ENCODE peak calls at places on chromosome 4, in ten cellular contexts. One of them, this sample, is unnamed.

GRCh38 chr4:87073187-87073569 is 138.4 kb downstream of the AFF1 start:
- DNase-seq in Right ventricle myocardium superior: no peak
- DNase-seq in HT1080: no peak
- DNase-seq in H7: no peak
- DNase-seq in mucosa of descending colon: no peak
- DNase-seq in NCI-H1694 treated with DMSO at 0.1 percent for 48 hours: no peak
- DNase-seq in neural progenitor cell: no peak
- DNase-seq in hypothalamus: no peak
- DNase-seq in anterior cingulate cortex: no peak
- DNase-seq in memory B cell: no peak
- DNase-seq in this sample: no peak

GRCh38 chr4:136183513-136183912 is 1348.8 kb downstream of the PCDH18 start:
- DNase-seq in Right ventricle myocardium superior: no peak
- DNase-seq in HT1080: no peak
- DNase-seq in H7: no peak
- DNase-seq in mucosa of descending colon: no peak
- DNase-seq in NCI-H1694 treated with DMSO at 0.1 percent for 48 hours: no peak
- DNase-seq in neural progenitor cell: no peak
- DNase-seq in hypothalamus: no peak
- DNase-seq in anterior cingulate cortex: no peak
- DNase-seq in memory B cell: no peak
- DNase-seq in this sample: no peak

GRCh38 chr4:95248713-95249401 is 299.9 kb downstream of the UNC5C start:
- DNase-seq in Right ventricle myocardium superior: no peak
- DNase-seq in HT1080: peak
- DNase-seq in H7: no peak
- DNase-seq in mucosa of descending colon: no peak
- DNase-seq in NCI-H1694 treated with DMSO at 0.1 percent for 48 hours: no peak
- DNase-seq in neural progenitor cell: no peak
- DNase-seq in hypothalamus: no peak
- DNase-seq in anterior cingulate cortex: no peak
- DNase-seq in memory B cell: no peak
- DNase-seq in this sample: no peak

GRCh38 chr4:74624351-74625151 is 169.8 kb downstream of the BTC start:
- DNase-seq in Right ventricle myocardium superior: no peak
- DNase-seq in HT1080: peak
- DNase-seq in H7: no peak
- DNase-seq in mucosa of descending colon: no peak
- DNase-seq in NCI-H1694 treated with DMSO at 0.1 percent for 48 hours: no peak
- DNase-seq in neural progenitor cell: no peak
- DNase-seq in hypothalamus: no peak
- DNase-seq in anterior cingulate cortex: no peak
- DNase-seq in memory B cell: no peak
- DNase-seq in this sample: no peak

GRCh38 chr4:185304541-185304940 is 91.2 kb downstream of the LRP2BP start:
- DNase-seq in Right ventricle myocardium superior: no peak
- DNase-seq in HT1080: no peak
- DNase-seq in H7: no peak
- DNase-seq in mucosa of descending colon: no peak
- DNase-seq in NCI-H1694 treated with DMSO at 0.1 percent for 48 hours: no peak
- DNase-seq in neural progenitor cell: no peak
- DNase-seq in hypothalamus: no peak
- DNase-seq in anterior cingulate cortex: no peak
- DNase-seq in memory B cell: no peak
- DNase-seq in this sample: no peak

GRCh38 chr4:97106161-97106560 is 1037.1 kb downstream of the STPG2 start:
- DNase-seq in Right ventricle myocardium superior: no peak
- DNase-seq in HT1080: no peak
- DNase-seq in H7: no peak
- DNase-seq in mucosa of descending colon: no peak
- DNase-seq in NCI-H1694 treated with DMSO at 0.1 percent for 48 hours: no peak
- DNase-seq in neural progenitor cell: no peak
- DNase-seq in hypothalamus: no peak
- DNase-seq in anterior cingulate cortex: no peak
- DNase-seq in memory B cell: no peak
- DNase-seq in this sample: no peak

GRCh38 chr4:90845777-90846176 is 718.6 kb downstream of the CCSER1 start:
- DNase-seq in Right ventricle myocardium superior: no peak
- DNase-seq in HT1080: no peak
- DNase-seq in H7: no peak
- DNase-seq in mucosa of descending colon: no peak
- DNase-seq in NCI-H1694 treated with DMSO at 0.1 percent for 48 hours: no peak
- DNase-seq in neural progenitor cell: no peak
- DNase-seq in hypothalamus: no peak
- DNase-seq in anterior cingulate cortex: no peak
- DNase-seq in memory B cell: no peak
- DNase-seq in this sample: no peak

GRCh38 chr4:138401330-138401729 is 159.2 kb upstream of the SLC7A11 start:
- DNase-seq in Right ventricle myocardium superior: peak
- DNase-seq in HT1080: no peak
- DNase-seq in H7: no peak
- DNase-seq in mucosa of descending colon: no peak
- DNase-seq in NCI-H1694 treated with DMSO at 0.1 percent for 48 hours: no peak
- DNase-seq in neural progenitor cell: no peak
- DNase-seq in hypothalamus: no peak
- DNase-seq in anterior cingulate cortex: no peak
- DNase-seq in memory B cell: no peak
- DNase-seq in this sample: peak

GRCh38 chr4:105059337-105059736 is 87.3 kb upstream of the TET2 start:
- DNase-seq in Right ventricle myocardium superior: no peak
- DNase-seq in HT1080: peak
- DNase-seq in H7: no peak
- DNase-seq in mucosa of descending colon: no peak
- DNase-seq in NCI-H1694 treated with DMSO at 0.1 percent for 48 hours: no peak
- DNase-seq in neural progenitor cell: no peak
- DNase-seq in hypothalamus: no peak
- DNase-seq in anterior cingulate cortex: no peak
- DNase-seq in memory B cell: no peak
- DNase-seq in this sample: no peak

GRCh38 chr4:113440366-113440765 is 321.2 kb downstream of the CAMK2D start:
- DNase-seq in Right ventricle myocardium superior: no peak
- DNase-seq in HT1080: no peak
- DNase-seq in H7: no peak
- DNase-seq in mucosa of descending colon: no peak
- DNase-seq in NCI-H1694 treated with DMSO at 0.1 percent for 48 hours: no peak
- DNase-seq in neural progenitor cell: no peak
- DNase-seq in hypothalamus: no peak
- DNase-seq in anterior cingulate cortex: no peak
- DNase-seq in memory B cell: no peak
- DNase-seq in this sample: no peak

GRCh38 chr4:88937081-88937480 is 119.9 kb downstream of the FAM13A start:
- DNase-seq in Right ventricle myocardium superior: no peak
- DNase-seq in HT1080: no peak
- DNase-seq in H7: no peak
- DNase-seq in mucosa of descending colon: no peak
- DNase-seq in NCI-H1694 treated with DMSO at 0.1 percent for 48 hours: no peak
- DNase-seq in neural progenitor cell: no peak
- DNase-seq in hypothalamus: no peak
- DNase-seq in anterior cingulate cortex: no peak
- DNase-seq in memory B cell: no peak
- DNase-seq in this sample: no peak

GRCh38 chr4:102321260-102321991 is 23.9 kb downstream of the SLC39A8 start:
- DNase-seq in Right ventricle myocardium superior: no peak
- DNase-seq in HT1080: no peak
- DNase-seq in H7: no peak
- DNase-seq in mucosa of descending colon: no peak
- DNase-seq in NCI-H1694 treated with DMSO at 0.1 percent for 48 hours: no peak
- DNase-seq in neural progenitor cell: no peak
- DNase-seq in hypothalamus: no peak
- DNase-seq in anterior cingulate cortex: no peak
- DNase-seq in memory B cell: no peak
- DNase-seq in this sample: no peak

GRCh38 chr4:7892212-7893019 is 47.2 kb downstream of the AFAP1 start:
- DNase-seq in Right ventricle myocardium superior: peak
- DNase-seq in HT1080: peak
- DNase-seq in H7: no peak
- DNase-seq in mucosa of descending colon: no peak
- DNase-seq in NCI-H1694 treated with DMSO at 0.1 percent for 48 hours: peak
- DNase-seq in neural progenitor cell: peak
- DNase-seq in hypothalamus: no peak
- DNase-seq in anterior cingulate cortex: no peak
- DNase-seq in memory B cell: no peak
- DNase-seq in this sample: no peak

GRCh38 chr4:105061136-105061696 is 85.5 kb upstream of the TET2 start:
- DNase-seq in Right ventricle myocardium superior: no peak
- DNase-seq in HT1080: peak
- DNase-seq in H7: peak
- DNase-seq in mucosa of descending colon: no peak
- DNase-seq in NCI-H1694 treated with DMSO at 0.1 percent for 48 hours: no peak
- DNase-seq in neural progenitor cell: peak
- DNase-seq in hypothalamus: no peak
- DNase-seq in anterior cingulate cortex: no peak
- DNase-seq in memory B cell: no peak
- DNase-seq in this sample: no peak

GRCh38 chr4:135201081-135201480 is 999.5 kb upstream of the PABPC4L start:
- DNase-seq in Right ventricle myocardium superior: no peak
- DNase-seq in HT1080: no peak
- DNase-seq in H7: no peak
- DNase-seq in mucosa of descending colon: no peak
- DNase-seq in NCI-H1694 treated with DMSO at 0.1 percent for 48 hours: no peak
- DNase-seq in neural progenitor cell: no peak
- DNase-seq in hypothalamus: no peak
- DNase-seq in anterior cingulate cortex: no peak
- DNase-seq in memory B cell: no peak
- DNase-seq in this sample: no peak

GRCh38 chr4:41418444-41418843 is 119.5 kb upstream of the LIMCH1 start:
- DNase-seq in Right ventricle myocardium superior: peak
- DNase-seq in HT1080: peak
- DNase-seq in H7: no peak
- DNase-seq in mucosa of descending colon: no peak
- DNase-seq in NCI-H1694 treated with DMSO at 0.1 percent for 48 hours: no peak
- DNase-seq in neural progenitor cell: peak
- DNase-seq in hypothalamus: peak
- DNase-seq in anterior cingulate cortex: no peak
- DNase-seq in memory B cell: no peak
- DNase-seq in this sample: no peak

GRCh38 chr4:159269143-159269542 is 166.3 kb downstream of the RAPGEF2 start:
- DNase-seq in Right ventricle myocardium superior: no peak
- DNase-seq in HT1080: no peak
- DNase-seq in H7: no peak
- DNase-seq in mucosa of descending colon: no peak
- DNase-seq in NCI-H1694 treated with DMSO at 0.1 percent for 48 hours: no peak
- DNase-seq in neural progenitor cell: no peak
- DNase-seq in hypothalamus: peak
- DNase-seq in anterior cingulate cortex: no peak
- DNase-seq in memory B cell: no peak
- DNase-seq in this sample: no peak

GRCh38 chr4:129545599-129546278 is 449.8 kb downstream of the C4orf33 start:
- DNase-seq in Right ventricle myocardium superior: peak
- DNase-seq in HT1080: peak
- DNase-seq in H7: no peak
- DNase-seq in mucosa of descending colon: peak
- DNase-seq in NCI-H1694 treated with DMSO at 0.1 percent for 48 hours: no peak
- DNase-seq in neural progenitor cell: peak
- DNase-seq in hypothalamus: no peak
- DNase-seq in anterior cingulate cortex: no peak
- DNase-seq in memory B cell: no peak
- DNase-seq in this sample: peak

GRCh38 chr4:57064811-57065711 is 45.1 kb downstream of the IGFBP7 start:
- DNase-seq in Right ventricle myocardium superior: peak
- DNase-seq in HT1080: peak
- DNase-seq in H7: no peak
- DNase-seq in mucosa of descending colon: peak
- DNase-seq in NCI-H1694 treated with DMSO at 0.1 percent for 48 hours: no peak
- DNase-seq in neural progenitor cell: no peak
- DNase-seq in hypothalamus: no peak
- DNase-seq in anterior cingulate cortex: no peak
- DNase-seq in memory B cell: no peak
- DNase-seq in this sample: peak

GRCh38 chr4:1544861-1545275 is 138.6 kb upstream of the NKX1-1 start:
- DNase-seq in Right ventricle myocardium superior: peak
- DNase-seq in HT1080: no peak
- DNase-seq in H7: no peak
- DNase-seq in mucosa of descending colon: no peak
- DNase-seq in NCI-H1694 treated with DMSO at 0.1 percent for 48 hours: no peak
- DNase-seq in neural progenitor cell: no peak
- DNase-seq in hypothalamus: no peak
- DNase-seq in anterior cingulate cortex: no peak
- DNase-seq in memory B cell: no peak
- DNase-seq in this sample: peak

GRCh38 chr4:173498771-173499170 is 31.3 kb downstream of the HAND2 start:
- DNase-seq in Right ventricle myocardium superior: no peak
- DNase-seq in HT1080: no peak
- DNase-seq in H7: no peak
- DNase-seq in mucosa of descending colon: no peak
- DNase-seq in NCI-H1694 treated with DMSO at 0.1 percent for 48 hours: no peak
- DNase-seq in neural progenitor cell: no peak
- DNase-seq in hypothalamus: no peak
- DNase-seq in anterior cingulate cortex: no peak
- DNase-seq in memory B cell: no peak
- DNase-seq in this sample: no peak

GRCh38 chr4:81164623-81165416 is 50.2 kb downstream of the PRKG2 start:
- DNase-seq in Right ventricle myocardium superior: no peak
- DNase-seq in HT1080: peak
- DNase-seq in H7: no peak
- DNase-seq in mucosa of descending colon: no peak
- DNase-seq in NCI-H1694 treated with DMSO at 0.1 percent for 48 hours: no peak
- DNase-seq in neural progenitor cell: no peak
- DNase-seq in hypothalamus: no peak
- DNase-seq in anterior cingulate cortex: no peak
- DNase-seq in memory B cell: no peak
- DNase-seq in this sample: no peak

GRCh38 chr4:10403633-10404445 is 53.4 kb downstream of the ZNF518B start:
- DNase-seq in Right ventricle myocardium superior: no peak
- DNase-seq in HT1080: peak
- DNase-seq in H7: peak
- DNase-seq in mucosa of descending colon: no peak
- DNase-seq in NCI-H1694 treated with DMSO at 0.1 percent for 48 hours: no peak
- DNase-seq in neural progenitor cell: peak
- DNase-seq in hypothalamus: no peak
- DNase-seq in anterior cingulate cortex: no peak
- DNase-seq in memory B cell: no peak
- DNase-seq in this sample: peak

GRCh38 chr4:5003372-5003857 is 15.8 kb downstream of the CYTL1 start:
- DNase-seq in Right ventricle myocardium superior: no peak
- DNase-seq in HT1080: no peak
- DNase-seq in H7: no peak
- DNase-seq in mucosa of descending colon: no peak
- DNase-seq in NCI-H1694 treated with DMSO at 0.1 percent for 48 hours: no peak
- DNase-seq in neural progenitor cell: no peak
- DNase-seq in hypothalamus: no peak
- DNase-seq in anterior cingulate cortex: no peak
- DNase-seq in memory B cell: no peak
- DNase-seq in this sample: no peak

GRCh38 chr4:6221851-6222760 is 21.8 kb upstream of the JAKMIP1 start:
- DNase-seq in Right ventricle myocardium superior: no peak
- DNase-seq in HT1080: no peak
- DNase-seq in H7: peak
- DNase-seq in mucosa of descending colon: peak
- DNase-seq in NCI-H1694 treated with DMSO at 0.1 percent for 48 hours: no peak
- DNase-seq in neural progenitor cell: peak
- DNase-seq in hypothalamus: peak
- DNase-seq in anterior cingulate cortex: no peak
- DNase-seq in memory B cell: no peak
- DNase-seq in this sample: peak

GRCh38 chr4:75723802-75724065 is 643 bp upstream of the USO1 start:
- DNase-seq in Right ventricle myocardium superior: no peak
- DNase-seq in HT1080: no peak
- DNase-seq in H7: no peak
- DNase-seq in mucosa of descending colon: no peak
- DNase-seq in NCI-H1694 treated with DMSO at 0.1 percent for 48 hours: no peak
- DNase-seq in neural progenitor cell: no peak
- DNase-seq in hypothalamus: no peak
- DNase-seq in anterior cingulate cortex: no peak
- DNase-seq in memory B cell: no peak
- DNase-seq in this sample: no peak

GRCh38 chr4:86014599-86014998 is 345.3 kb downstream of the MAPK10 start:
- DNase-seq in Right ventricle myocardium superior: no peak
- DNase-seq in HT1080: no peak
- DNase-seq in H7: peak
- DNase-seq in mucosa of descending colon: no peak
- DNase-seq in NCI-H1694 treated with DMSO at 0.1 percent for 48 hours: no peak
- DNase-seq in neural progenitor cell: no peak
- DNase-seq in hypothalamus: no peak
- DNase-seq in anterior cingulate cortex: no peak
- DNase-seq in memory B cell: peak
- DNase-seq in this sample: no peak

GRCh38 chr4:25223770-25224375 is 10.0 kb upstream of the PI4K2B start:
- DNase-seq in Right ventricle myocardium superior: no peak
- DNase-seq in HT1080: peak
- DNase-seq in H7: no peak
- DNase-seq in mucosa of descending colon: no peak
- DNase-seq in NCI-H1694 treated with DMSO at 0.1 percent for 48 hours: no peak
- DNase-seq in neural progenitor cell: peak
- DNase-seq in hypothalamus: no peak
- DNase-seq in anterior cingulate cortex: no peak
- DNase-seq in memory B cell: peak
- DNase-seq in this sample: no peak

This sample was measured in pancreas.